ENCODE peak calls at places on chromosomes 3 and 15, in six cellular contexts. One of them, this sample, is unnamed.
A peak's percentile ranks its signal among the peaks of the same experiment; 100 is the strongest.

GRCh38 chr3:113374078-113374477 is 67.2 kb downstream of the CFAP44 start:
- DNase-seq in H1: no peak
- DNase-seq in GM12878: no peak
- DNase-seq in HepG2: no peak
- DNase-seq in WTC11: no peak
- DNase-seq in K562: no peak
- DNase-seq in this sample: no peak

GRCh38 chr3:115699741-115700140 is 76.4 kb downstream of the GAP43 start:
- DNase-seq in HepG2: no peak
- DNase-seq in WTC11: no peak
- DNase-seq in H1: no peak
- DNase-seq in K562: no peak
- DNase-seq in GM12878: no peak
- DNase-seq in this sample: no peak

GRCh38 chr15:83365370-83365938 is 81.0 kb upstream of the BNC1 start:
- DNase-seq in WTC11: peak; percentile 67
- DNase-seq in K562: no peak
- DNase-seq in H1: no peak
- DNase-seq in GM12878: no peak
- DNase-seq in HepG2: no peak
- DNase-seq in this sample: peak; percentile 76

GRCh38 chr15:38002883-38003477 is 68.5 kb downstream of the TMCO5A start:
- DNase-seq in H1: peak; percentile 27
- DNase-seq in K562: no peak
- DNase-seq in HepG2: peak; percentile 49
- DNase-seq in GM12878: peak; percentile 38
- DNase-seq in WTC11: peak; percentile 79
- DNase-seq in this sample: peak; percentile 83

GRCh38 chr15:65372787-65373067 is 5.1 kb downstream of the IGDCC3 start:
- DNase-seq in GM12878: no peak
- DNase-seq in HepG2: no peak
- DNase-seq in WTC11: no peak
- DNase-seq in H1: no peak
- DNase-seq in K562: no peak
- DNase-seq in this sample: no peak

GRCh38 chr3:25252291-25252690 is 175.8 kb upstream of the RARB start:
- DNase-seq in H1: no peak
- DNase-seq in HepG2: no peak
- DNase-seq in GM12878: no peak
- DNase-seq in K562: no peak
- DNase-seq in WTC11: no peak
- DNase-seq in this sample: no peak

GRCh38 chr3:113673593-113673992 is 22.8 kb downstream of the USF3 start:
- DNase-seq in WTC11: no peak
- DNase-seq in H1: no peak
- DNase-seq in HepG2: no peak
- DNase-seq in K562: no peak
- DNase-seq in GM12878: no peak
- DNase-seq in this sample: no peak

GRCh38 chr3:61562810-61563613 is 1.6 kb downstream of the PTPRG start:
- DNase-seq in GM12878: no peak
- DNase-seq in HepG2: peak; percentile 20
- DNase-seq in K562: no peak
- DNase-seq in H1: no peak
- DNase-seq in WTC11: peak; percentile 24
- DNase-seq in this sample: peak; percentile 39

GRCh38 chr3:30253832-30254231 is 352.6 kb upstream of the TGFBR2 start:
- DNase-seq in WTC11: no peak
- DNase-seq in H1: no peak
- DNase-seq in HepG2: no peak
- DNase-seq in GM12878: no peak
- DNase-seq in K562: no peak
- DNase-seq in this sample: no peak

GRCh38 chr3:27556854-27557253 is 72.7 kb upstream of the SLC4A7 start:
- DNase-seq in WTC11: no peak
- DNase-seq in GM12878: no peak
- DNase-seq in K562: no peak
- DNase-seq in H1: no peak
- DNase-seq in HepG2: no peak
- DNase-seq in this sample: no peak

GRCh38 chr3:160108357-160108756 is 116.9 kb upstream of the C3orf80 start:
- DNase-seq in HepG2: no peak
- DNase-seq in H1: no peak
- DNase-seq in K562: no peak
- DNase-seq in WTC11: no peak
- DNase-seq in GM12878: no peak
- DNase-seq in this sample: no peak

GRCh38 chr3:138125548-138126221 is 6.5 kb downstream of the A4GNT start:
- DNase-seq in H1: no peak
- DNase-seq in GM12878: no peak
- DNase-seq in WTC11: no peak
- DNase-seq in K562: no peak
- DNase-seq in HepG2: no peak
- DNase-seq in this sample: no peak
- TF ChIP-seq CREB1 in H1: no peak
- TF ChIP-seq CREB1 in GM12878: no peak
- TF ChIP-seq CREB1 in WTC11: no peak
- TF ChIP-seq CREB1 in K562: no peak
- TF ChIP-seq CREB1 in HepG2: no peak
- TF ChIP-seq CREB1 in this sample: no peak

DNA sequence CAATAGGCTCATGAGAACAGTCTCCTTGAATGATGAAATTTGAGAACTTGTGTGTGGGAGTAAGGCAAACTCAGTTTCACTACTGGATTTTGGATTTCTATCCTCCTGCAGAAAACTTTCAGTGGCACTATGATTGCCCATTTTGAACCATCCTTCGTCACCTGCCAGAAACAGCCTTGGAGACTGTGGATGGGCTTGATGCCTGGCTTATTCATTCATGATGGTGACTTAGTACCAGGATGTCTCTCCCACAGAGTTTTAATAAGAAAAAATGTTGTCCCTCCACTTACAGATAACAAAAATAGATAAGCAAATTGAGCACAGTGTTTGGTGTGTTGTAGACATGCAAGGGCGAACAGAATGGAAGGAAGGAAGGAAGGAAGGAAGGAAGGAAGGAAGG is 53.5 kb upstream of the CPNE4 start:
- DNase-seq in GM12878: no peak
- DNase-seq in H1: no peak
- DNase-seq in K562: no peak
- DNase-seq in HepG2: no peak
- DNase-seq in WTC11: no peak
- DNase-seq in this sample: no peak
- TF ChIP-seq CREB1 in GM12878: no peak
- TF ChIP-seq CREB1 in H1: no peak
- TF ChIP-seq CREB1 in K562: no peak
- TF ChIP-seq CREB1 in HepG2: no peak
- TF ChIP-seq CREB1 in WTC11: no peak
- TF ChIP-seq CREB1 in this sample: no peak

GRCh38 chr15:62647195-62647865 is 395.2 kb upstream of the TPM1 start:
- DNase-seq in GM12878: no peak
- DNase-seq in H1: no peak
- DNase-seq in WTC11: no peak
- DNase-seq in HepG2: peak; percentile 61
- DNase-seq in K562: no peak
- DNase-seq in this sample: no peak

GRCh38 chr15:62648954-62649353 is 393.6 kb upstream of the TPM1 start:
- DNase-seq in HepG2: peak; percentile 20
- DNase-seq in WTC11: no peak
- DNase-seq in K562: no peak
- DNase-seq in GM12878: peak; percentile 35
- DNase-seq in H1: no peak
- DNase-seq in this sample: peak; percentile 56

GRCh38 chr15:62653122-62653521 is 389.4 kb upstream of the TPM1 start:
- DNase-seq in GM12878: no peak
- DNase-seq in HepG2: no peak
- DNase-seq in H1: no peak
- DNase-seq in WTC11: no peak
- DNase-seq in K562: no peak
- DNase-seq in this sample: no peak

GRCh38 chr15:62644874-62645755 is 397.4 kb upstream of the TPM1 start:
- DNase-seq in K562: no peak
- DNase-seq in GM12878: no peak
- DNase-seq in HepG2: peak; percentile 64
- DNase-seq in WTC11: no peak
- DNase-seq in H1: no peak
- DNase-seq in this sample: no peak

GRCh38 chr15:62649793-62650420 is 392.6 kb upstream of the TPM1 start:
- DNase-seq in K562: no peak
- DNase-seq in H1: no peak
- DNase-seq in WTC11: no peak
- DNase-seq in HepG2: no peak
- DNase-seq in GM12878: peak; percentile 46
- DNase-seq in this sample: no peak
- TF ChIP-seq CREB1 in K562: no peak
- TF ChIP-seq CREB1 in H1: no peak
- TF ChIP-seq CREB1 in WTC11: no peak
- TF ChIP-seq CREB1 in HepG2: no peak
- TF ChIP-seq CREB1 in GM12878: no peak
- TF ChIP-seq CREB1 in this sample: no peak

DNA sequence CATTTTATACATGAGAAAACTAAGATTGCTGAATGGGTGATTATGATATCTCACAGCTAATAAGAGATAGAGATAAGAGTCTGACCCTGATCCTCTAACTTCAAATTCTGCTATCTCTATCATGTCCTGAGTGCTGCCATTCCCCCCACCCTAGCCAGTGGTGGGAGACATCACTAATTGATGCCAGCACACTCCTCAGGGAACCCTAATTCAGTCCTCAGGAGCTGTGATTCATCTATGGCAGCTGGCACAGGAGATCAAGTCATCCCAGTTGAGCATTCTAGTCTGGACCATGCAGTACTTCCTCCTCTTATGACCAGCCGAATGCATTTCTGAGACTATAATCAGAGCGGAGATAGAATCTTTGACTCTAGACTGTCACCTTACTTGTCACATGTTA is 71.9 kb downstream of the SYNM start:
- DNase-seq in GM12878: no peak
- DNase-seq in H1: no peak
- DNase-seq in HepG2: no peak
- DNase-seq in WTC11: no peak
- DNase-seq in K562: no peak
- DNase-seq in this sample: no peak
- TF ChIP-seq CREB1 in GM12878: no peak
- TF ChIP-seq CREB1 in H1: no peak
- TF ChIP-seq CREB1 in HepG2: no peak
- TF ChIP-seq CREB1 in WTC11: no peak
- TF ChIP-seq CREB1 in K562: no peak
- TF ChIP-seq CREB1 in this sample: no peak

DNA sequence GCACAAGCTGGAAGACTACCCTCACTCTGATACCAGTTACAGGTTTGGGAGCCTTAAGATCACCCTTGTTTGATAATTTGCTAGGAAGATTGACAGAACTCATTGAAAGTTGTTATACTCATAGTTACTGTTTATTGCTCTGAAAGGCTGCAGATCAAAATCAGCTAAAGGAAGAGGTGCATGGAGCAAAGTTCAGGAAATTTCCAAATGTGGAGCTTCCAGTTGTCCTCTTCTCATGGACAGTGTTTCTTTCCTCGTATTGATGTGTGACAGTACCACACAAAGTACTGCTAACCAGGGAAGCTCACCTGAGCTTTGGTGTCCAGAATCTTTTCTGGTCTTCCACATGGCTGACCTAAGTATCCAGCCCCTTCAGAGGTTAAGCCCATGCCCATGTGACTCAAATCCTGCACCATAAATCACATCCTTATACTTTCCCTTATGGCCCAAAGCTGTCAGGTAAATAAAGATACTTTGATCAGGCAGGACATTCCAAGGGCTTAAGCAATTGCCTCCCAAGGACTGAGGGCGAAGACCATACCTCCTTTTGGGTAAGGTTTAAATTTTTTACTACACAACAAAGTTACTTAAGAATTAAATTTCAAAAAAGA is 93.1 kb upstream of the ZBED2 start:
- DNase-seq in GM12878: no peak
- DNase-seq in WTC11: no peak
- DNase-seq in HepG2: no peak
- DNase-seq in K562: no peak
- DNase-seq in H1: no peak
- DNase-seq in this sample: no peak
- TF ChIP-seq CREB1 in GM12878: no peak
- TF ChIP-seq CREB1 in WTC11: no peak
- TF ChIP-seq CREB1 in HepG2: no peak
- TF ChIP-seq CREB1 in K562: no peak
- TF ChIP-seq CREB1 in H1: no peak
- TF ChIP-seq CREB1 in this sample: no peak